ENCODE peak calls at places on chromosomes 11 and 22, in four cellular contexts. L is brain microvascular endothelial cell, K is coronary artery, H is choroid plexus epithelial cell. Z is an unnamed sample.

GRCh38 chr11:17743808-17744119 is 9.2 kb downstream of the KCNC1 start:
- DNase-seq in L (no peak), K (no peak), H (no peak), Z (no peak)

GRCh38 chr22:23911318-23911980 is 17.3 kb downstream of the MIF start:
- DNase-seq in L (no peak), K (no peak), H (no peak), Z (no peak)

GRCh38 chr11:103700605-103701004 is 335.8 kb upstream of the DDI1 start:
- DNase-seq in L (peak), K (no peak), H (peak), Z (peak)

GRCh38 chr11:23897453-23898289 is 599.2 kb upstream of the LUZP2 start:
- DNase-seq in L (peak), K (no peak), H (peak), Z (peak)

GRCh38 chr22:40008726-40009125 is 14.0 kb downstream of the FAM83F start:
- DNase-seq in L (peak), K (no peak), H (peak), Z (no peak)

GRCh38 chr11:13277719-13278619 is at the start of gene BMAL1:
- DNase-seq in L (no peak), K (peak), H (no peak), Z (no peak)

GRCh38 chr11:67303989-67304411 is 670 bp downstream of the SSH3 start:
- DNase-seq in L (no peak), K (no peak), H (no peak), Z (no peak)

GRCh38 chr11:71543866-71544265 is 4.4 kb upstream of the KRTAP5-9 start:
- DNase-seq in L (no peak), K (no peak), H (no peak), Z (no peak)

GRCh38 chr22:49037701-49038245 is 789.9 kb downstream of the BRD1 start:
- DNase-seq in L (no peak), K (no peak), H (no peak), Z (no peak)

GRCh38 chr22:46473896-46474557 is 63.4 kb downstream of the CELSR1 start:
- DNase-seq in L (no peak), K (no peak), H (no peak), Z (no peak)

GRCh38 chr22:50260801-50261614 is 475 bp downstream of the MAPK12 start:
- DNase-seq in L (peak), K (no peak), H (peak), Z (no peak)

GRCh38 chr11:119859684-119860083 is 130.7 kb upstream of the NECTIN1 start:
- DNase-seq in L (no peak), K (no peak), H (no peak), Z (no peak)

GRCh38 chr11:1275021-1275420 is 34.4 kb downstream of the TOLLIP start:
- DNase-seq in L (no peak), K (no peak), H (no peak), Z (no peak)

GRCh38 chr11:46413755-46414465 is 22.3 kb upstream of the CHRM4 start:
- DNase-seq in L (no peak), K (no peak), H (no peak), Z (no peak)

GRCh38 chr11:81963018-81963417 is 770.6 kb downstream of the FAM181B start:
- DNase-seq in L (no peak), K (no peak), H (peak), Z (no peak)

GRCh38 chr11:125165111-125165663 is 636 bp downstream of the PKNOX2 start:
- DNase-seq in L (no peak), K (no peak), H (peak), Z (no peak)

GRCh38 chr22:46245515-46245914 is 4.6 kb downstream of the CDPF1 start:
- DNase-seq in L (no peak), K (no peak), H (no peak), Z (no peak)

GRCh38 chr11:121472310-121472709 is 19.5 kb upstream of the SORL1-AS1 start:
- DNase-seq in L (no peak), K (no peak), H (no peak), Z (no peak)

GRCh38 chr11:127564803-127565202 is 564.2 kb upstream of the KIRREL3 start:
- DNase-seq in L (no peak), K (no peak), H (no peak), Z (no peak)

GRCh38 chr11:119175493-119176077 is 7.1 kb downstream of the NLRX1 start:
- DNase-seq in L (no peak), K (no peak), H (peak), Z (no peak)

GRCh38 chr11:72069787-72070251 is 10.5 kb downstream of the NUMA1 start:
- DNase-seq in L (peak), K (peak), H (peak), Z (no peak)

GRCh38 chr11:57406337-57406904 is 16.0 kb upstream of the PRG2 start:
- DNase-seq in L (no peak), K (no peak), H (no peak), Z (no peak)

GRCh38 chr11:123483058-123483457 is 53.0 kb downstream of the GRAMD1B start:
- DNase-seq in L (peak), K (no peak), H (peak), Z (no peak)

GRCh38 chr22:36510966-36511881 is 4.4 kb upstream of the FOXRED2 start:
- DNase-seq in L (peak), K (no peak), H (peak), Z (no peak)
- TF ChIP-seq CTCF in L (peak), K (no peak), H (peak), Z (peak)

GRCh38 chr22:38753894-38754246 is 1.9 kb downstream of the SUN2 start:
- DNase-seq in L (no peak), K (no peak), H (no peak), Z (no peak)
- H3K4me3 ChIP-seq in L (no peak), K (peak), H (no peak), Z (peak)

DNA sequence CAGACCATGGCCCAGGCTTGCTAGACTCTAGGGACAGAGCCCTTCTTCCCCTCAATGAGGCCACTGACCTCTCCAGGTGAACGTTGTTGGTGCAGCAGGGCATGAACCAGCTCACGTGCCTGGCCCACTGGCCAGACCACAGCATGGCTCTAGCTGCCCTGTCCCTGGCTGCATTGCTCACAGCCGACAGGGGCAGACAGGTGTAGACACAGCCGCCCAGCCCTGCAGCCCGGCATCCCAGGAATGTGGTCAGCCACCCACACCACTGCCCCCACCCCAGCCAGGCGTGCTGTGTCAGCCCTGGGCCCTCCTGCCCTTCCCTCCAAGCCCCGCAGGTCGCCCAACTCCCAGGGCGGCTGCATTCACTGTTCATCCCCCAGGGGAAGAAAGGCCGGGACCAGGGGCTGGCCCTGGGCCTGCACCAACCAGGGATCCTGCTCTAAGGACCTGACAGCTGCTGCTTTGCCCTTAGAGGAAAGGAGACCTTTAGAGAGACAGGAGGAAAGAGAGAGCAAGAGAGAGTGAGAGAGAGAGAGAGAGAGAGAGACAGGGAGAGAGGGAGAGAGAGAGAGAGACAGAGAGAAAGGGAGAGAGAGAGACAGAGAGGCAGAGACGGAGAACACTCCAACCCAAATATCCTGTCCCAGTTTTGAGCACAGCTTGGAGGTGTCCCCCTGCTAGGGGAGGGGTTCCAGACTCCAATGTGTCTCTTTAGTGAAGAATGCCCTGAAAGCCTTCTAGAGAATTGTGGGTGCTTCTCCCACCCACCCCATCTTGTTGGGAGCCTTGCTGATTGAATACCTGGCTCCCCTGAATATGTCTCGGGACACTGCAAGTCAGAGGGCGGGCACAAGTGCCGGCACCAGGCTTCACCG is 44.2 kb upstream of the LINC01488 start:
- DNase-seq in L (no peak), K (no peak), H (no peak), Z (no peak)
- TF ChIP-seq CTCF in L (no peak), K (no peak), H (no peak), Z (no peak)

GRCh38 chr11:114307524-114308203 is 11.5 kb downstream of the NNMT start:
- DNase-seq in L (peak), K (peak), H (peak), Z (peak)
- H3K4me3 ChIP-seq in L (peak), K (peak), H (peak), Z (peak)

GRCh38 chr11:116927163-116927772 is 89.8 kb upstream of the APOA1 start:
- DNase-seq in L (peak), K (no peak), H (peak), Z (no peak)
- TF ChIP-seq CTCF in L (peak), K (no peak), H (peak), Z (peak)

GRCh38 chr11:93530468-93530826 is 12.7 kb downstream of the SMCO4 start:
- DNase-seq in L (no peak), K (no peak), H (no peak), Z (no peak)
- H3K4me3 ChIP-seq in L (no peak), K (no peak), H (no peak), Z (no peak)

GRCh38 chr22:43011079-43011478 is 3.9 kb downstream of the PACSIN2 start:
- DNase-seq in L (no peak), K (no peak), H (no peak), Z (no peak)
- TF ChIP-seq CTCF in L (peak), K (no peak), H (peak), Z (no peak)

GRCh38 chr22:44383652-44384562 is 71.2 kb upstream of the SHISAL1 start:
- DNase-seq in L (no peak), K (no peak), H (no peak), Z (no peak)
- H3K4me3 ChIP-seq in L (no peak), K (no peak), H (no peak), Z (no peak)

DNA sequence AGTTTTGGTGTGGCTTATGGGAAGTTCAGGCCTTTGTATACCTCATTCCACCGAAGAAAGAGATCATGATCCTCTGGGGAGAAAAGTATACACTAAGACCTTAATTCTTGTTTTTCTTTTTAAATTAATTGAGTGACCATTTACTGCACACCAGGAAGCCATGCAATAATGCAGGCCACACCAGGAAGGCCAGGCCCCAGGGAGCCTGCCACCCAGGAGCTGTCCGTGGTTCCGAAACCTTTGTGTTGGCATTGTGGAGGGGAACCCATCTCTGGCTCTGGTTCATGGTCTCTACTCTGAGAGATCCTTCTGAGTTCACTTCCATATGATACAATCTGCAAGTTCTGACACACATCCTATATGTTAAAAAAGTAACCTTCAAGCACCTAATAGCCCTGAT is 291.8 kb downstream of the MIAT start:
- DNase-seq in L (peak), K (no peak), H (peak), Z (no peak)
- TF ChIP-seq CTCF in L (no peak), K (no peak), H (no peak), Z (no peak)

Z was measured in AG04449.